ENCODE peak calls at places on chromosomes 2 and 18, in ten cellular contexts. Y is stimulated activated CD8-positive, alpha-beta memory T cell treated with anti-CD3 and anti-CD28 coated beads, Interleukin-12 subunit alpha, Interleukin-12 subunit beta, amount 100 ng/mL, for 1 hour; Z is AG20443; S is fibroblast of the conjunctiva; O is mucosa of descending colon; K is cerebellar cortex; H is activated T-cell treated with anti-CD3 and anti-CD28 coated beads for 1 hour; W is frontal cortex; L is RPMI8226; C is EL. F is an unnamed sample.

GRCh38 chr2:216555274-216555673 is 56.6 kb downstream of the RPL37A start:
- DNase-seq in Y (no peak), Z (no peak), S (no peak), O (no peak), K (peak; percentile 51), H (no peak), W (peak; percentile 14), L (peak; percentile 77), C (peak; percentile 71), F (peak; percentile 81)

GRCh38 chr2:212713681-212714080 is 175.1 kb upstream of the ERBB4 start:
- DNase-seq in Y (no peak), Z (no peak), S (no peak), O (no peak), K (no peak), H (no peak), W (no peak), L (no peak), C (peak; percentile 15), F (no peak)

GRCh38 chr18:54647176-54647575 is 56.1 kb downstream of the DYNAP start:
- DNase-seq in Y (no peak), Z (no peak), S (no peak), O (no peak), K (no peak), H (no peak), W (no peak), L (peak; percentile 12), C (peak; percentile 13), F (peak; percentile 20)

GRCh38 chr2:3257166-3257565 is 120.5 kb downstream of the EIPR1 start:
- DNase-seq in Y (no peak), Z (no peak), S (no peak), O (no peak), K (peak; percentile 37), H (no peak), W (no peak), L (no peak), C (no peak), F (no peak)

GRCh38 chr2:54757496-54757895 is 34.0 kb downstream of the EML6 start:
- DNase-seq in Y (no peak), Z (peak; percentile 34), S (no peak), O (no peak), K (no peak), H (no peak), W (no peak), L (peak; percentile 10), C (peak; percentile 35), F (no peak)

GRCh38 chr2:44981714-44982108 is 27.5 kb downstream of the SIX2 start:
- DNase-seq in Y (peak; percentile 57), Z (peak; percentile 88), S (peak; percentile 44), O (no peak), K (peak; percentile 69), H (peak; percentile 69), W (peak; percentile 59), L (peak; percentile 77), C (peak; percentile 68), F (peak; percentile 66)

GRCh38 chr2:144597894-144598593 is 78.1 kb upstream of the ZEB2 start:
- DNase-seq in Y (no peak), Z (no peak), S (no peak), O (no peak), K (no peak), H (no peak), W (no peak), L (no peak), C (no peak), F (no peak)

GRCh38 chr2:154608438-154608837 is 90.1 kb upstream of the KCNJ3 start:
- DNase-seq in Y (no peak), Z (no peak), S (no peak), O (no peak), K (no peak), H (no peak), W (no peak), L (no peak), C (no peak), F (no peak)

GRCh38 chr2:193462411-193462810 is 1267.7 kb upstream of the TMEFF2 start:
- DNase-seq in Y (no peak), Z (no peak), S (no peak), O (no peak), K (no peak), H (no peak), W (no peak), L (no peak), C (no peak), F (no peak)

GRCh38 chr2:18762667-18763066 is 173.3 kb upstream of the NT5C1B start:
- DNase-seq in Y (no peak), Z (no peak), S (no peak), O (no peak), K (no peak), H (no peak), W (no peak), L (no peak), C (no peak), F (peak; percentile 28)

GRCh38 chr18:11672846-11673454 is 16.1 kb upstream of the GNAL start:
- DNase-seq in Y (no peak), Z (no peak), S (no peak), O (no peak), K (no peak), H (no peak), W (no peak), L (peak; percentile 25), C (no peak), F (no peak)

GRCh38 chr18:59040770-59041148 is 98.9 kb upstream of the SEC11C start:
- DNase-seq in Y (no peak), Z (no peak), S (no peak), O (no peak), K (no peak), H (no peak), W (no peak), L (no peak), C (no peak), F (no peak)

GRCh38 chr2:1731512-1731962 is 12.8 kb downstream of the PXDN start:
- DNase-seq in Y (no peak), Z (peak; percentile 63), S (no peak), O (no peak), K (no peak), H (no peak), W (no peak), L (no peak), C (peak; percentile 87), F (peak; percentile 98)

GRCh38 chr18:9673296-9674251 is 34.5 kb upstream of the RAB31 start:
- DNase-seq in Y (no peak), Z (peak; percentile 83), S (peak; percentile 48), O (no peak), K (peak; percentile 47), H (no peak), W (no peak), L (peak; percentile 73), C (peak; percentile 76), F (peak; percentile 77)

GRCh38 chr2:130380096-130380934 is 24.5 kb downstream of the PTPN18 start:
- DNase-seq in Y (no peak), Z (no peak), S (no peak), O (no peak), K (no peak), H (no peak), W (no peak), L (no peak), C (no peak), F (no peak)

GRCh38 chr2:43490387-43490786 is 105.5 kb downstream of the THADA start:
- DNase-seq in Y (no peak), Z (no peak), S (no peak), O (no peak), K (no peak), H (no peak), W (no peak), L (no peak), C (no peak), F (no peak)

GRCh38 chr2:36478332-36478738 is 119.6 kb downstream of the FEZ2 start:
- DNase-seq in Y (no peak), Z (peak; percentile 76), S (no peak), O (no peak), K (no peak), H (no peak), W (no peak), L (peak; percentile 65), C (peak; percentile 96), F (peak; percentile 73)

GRCh38 chr2:24883946-24884345 is 36.1 kb downstream of the ADCY3 start:
- DNase-seq in Y (no peak), Z (peak; percentile 76), S (peak; percentile 40), O (no peak), K (peak; percentile 72), H (no peak), W (no peak), L (no peak), C (no peak), F (no peak)

GRCh38 chr2:120175000-120175581 is 48.1 kb downstream of the TMEM185B start:
- DNase-seq in Y (no peak), Z (peak; percentile 76), S (peak; percentile 52), O (no peak), K (peak; percentile 78), H (no peak), W (peak; percentile 49), L (peak; percentile 51), C (peak; percentile 66), F (peak; percentile 60)

F was measured in RPMI7951.